ENCODE peak calls at places on chromosome X, in six cellular contexts. M is prostate gland, I is NCI-H1694 treated with DMSO at 0.1 percent for 48 hours, G is H9, L is choroid plexus epithelial cell, J is M059J. Z is an unnamed sample.
A peak's percentile ranks its signal among the peaks of the same experiment; 100 is the strongest.

GRCh38 chrX:39953879-39954278 is 143.9 kb downstream of the BCOR start:
- DNase-seq in L (peak; percentile 78), I (no peak), J (peak; percentile 94), G (no peak), M (peak; percentile 88), Z (peak; percentile 60)

GRCh38 chrX:129043138-129043537 is 480.2 kb downstream of the SMARCA1 start:
- DNase-seq in G (no peak), L (no peak), J (no peak), M (no peak), I (no peak), Z (no peak)

GRCh38 chrX:25012793-25013592 is 2.8 kb downstream of the ARX start:
- DNase-seq in L (no peak), I (no peak), G (peak; percentile 74), J (no peak), M (no peak), Z (no peak)

GRCh38 chrX:69277961-69278795 is 112.9 kb upstream of the PJA1 start:
- DNase-seq in L (no peak), I (no peak), M (no peak), G (peak; percentile 56), J (no peak), Z (no peak)

GRCh38 chrX:110173192-110174175 is 144.4 kb downstream of the AMMECR1 start:
- DNase-seq in J (peak; percentile 61), M (peak; percentile 49), G (no peak), I (no peak), L (peak; percentile 26), Z (peak; percentile 53)

GRCh38 chrX:98481636-98482035 is 1597.9 kb downstream of the RPA4 start:
- DNase-seq in G (no peak), I (no peak), M (no peak), L (no peak), J (no peak), Z (no peak)

GRCh38 chrX:10722804-10723364 is 102.5 kb upstream of the MID1 start:
- DNase-seq in J (peak; percentile 49), G (peak; percentile 46), L (peak; percentile 78), M (peak; percentile 38), I (peak; percentile 19), Z (peak; percentile 55)

GRCh38 chrX:121052122-121052521 is 4.7 kb downstream of the GLUD2 start:
- DNase-seq in J (no peak), I (no peak), L (no peak), M (no peak), G (no peak), Z (no peak)

GRCh38 chrX:22969416-22969815 is 30.3 kb upstream of the DDX53 start:
- DNase-seq in J (no peak), M (no peak), I (no peak), G (no peak), L (peak; percentile 48), Z (no peak)

GRCh38 chrX:12065251-12065650 is 73.0 kb upstream of the FRMPD4 start:
- DNase-seq in M (no peak), I (no peak), G (peak; percentile 36), L (peak; percentile 35), J (peak; percentile 57), Z (peak; percentile 46)

GRCh38 chrX:107659768-107660167 is 31.5 kb downstream of the PRPS1 start:
- DNase-seq in G (no peak), L (peak; percentile 78), M (no peak), J (peak; percentile 55), I (peak; percentile 46), Z (peak; percentile 60)

GRCh38 chrX:133538148-133538547 is 122.9 kb upstream of the GPC4 start:
- DNase-seq in G (no peak), I (no peak), J (no peak), M (no peak), L (no peak), Z (no peak)

GRCh38 chrX:135327299-135327698 is 18.0 kb downstream of the ETDC start:
- DNase-seq in J (peak; percentile 96), G (no peak), M (no peak), I (no peak), L (peak; percentile 84), Z (peak; percentile 77)

GRCh38 chrX:8036914-8037313 is 109.7 kb upstream of the PNPLA4 start:
- DNase-seq in M (no peak), J (no peak), I (no peak), G (no peak), L (no peak), Z (no peak)

GRCh38 chrX:71870337-71871098 is 40.1 kb upstream of the NHSL2 start:
- DNase-seq in I (no peak), L (peak; percentile 2), J (peak; percentile 46), G (peak; percentile 75), M (no peak), Z (peak; percentile 27)

GRCh38 chrX:131762802-131763234 is 218.9 kb downstream of the OR13H1 start:
- DNase-seq in J (peak; percentile 42), M (no peak), I (no peak), G (no peak), L (no peak), Z (peak; percentile 60)

GRCh38 chrX:39900788-39901170 is 197.0 kb downstream of the BCOR start:
- DNase-seq in M (no peak), L (peak; percentile 22), G (no peak), J (no peak), I (peak; percentile 59), Z (peak; percentile 18)

GRCh38 chrX:18887177-18887820 is 96.6 kb downstream of the PHKA2 start:
- DNase-seq in G (no peak), M (peak; percentile 55), I (no peak), L (no peak), J (no peak), Z (no peak)

GRCh38 chrX:40543661-40544328 is 37.0 kb upstream of the ATP6AP2 start:
- DNase-seq in L (peak; percentile 54), G (no peak), I (peak; percentile 72), M (peak; percentile 56), J (peak; percentile 40), Z (peak; percentile 62)

GRCh38 chrX:526295-527224 is 104.0 kb upstream of the SHOX start:
- DNase-seq in M (no peak), L (no peak), I (no peak), G (no peak), J (no peak), Z (no peak)

GRCh38 chrX:40030205-40030604 is 67.6 kb downstream of the BCOR start:
- DNase-seq in I (no peak), J (no peak), M (no peak), L (no peak), G (no peak), Z (no peak)

GRCh38 chrX:37476571-37477188 is 94.8 kb upstream of the LANCL3 start:
- DNase-seq in G (peak; percentile 45), J (no peak), I (no peak), L (no peak), M (no peak), Z (no peak)

GRCh38 chrX:13597928-13598327 is 28.5 kb downstream of the EGFL6 start:
- DNase-seq in G (no peak), J (peak; percentile 18), I (no peak), L (no peak), M (no peak), Z (no peak)

GRCh38 chrX:40105791-40106676 is 8.3 kb upstream of the BCOR start:
- DNase-seq in G (peak; percentile 87), J (peak; percentile 71), L (peak; percentile 54), I (peak; percentile 54), M (peak; percentile 63), Z (peak; percentile 78)

GRCh38 chrX:69504626-69505612 is 793 bp downstream of the NALF2 start:
- DNase-seq in L (no peak), M (no peak), G (no peak), I (no peak), J (no peak), Z (no peak)

GRCh38 chrX:39730671-39731389 is 366.9 kb downstream of the BCOR start:
- DNase-seq in G (peak; percentile 92), I (peak; percentile 87), J (peak; percentile 91), L (peak; percentile 75), M (peak; percentile 83), Z (peak; percentile 67)

GRCh38 chrX:117898206-117898605 is 218.4 kb downstream of the KLHL13 start:
- DNase-seq in G (no peak), J (no peak), M (no peak), I (no peak), L (no peak), Z (no peak)

GRCh38 chrX:13254076-13254785 is 65.6 kb downstream of the ATXN3L start:
- DNase-seq in L (peak; percentile 85), M (no peak), J (peak; percentile 79), G (no peak), I (no peak), Z (peak; percentile 44)

GRCh38 chrX:74452199-74452481 is 30.8 kb downstream of the SLC16A2 start:
- DNase-seq in G (no peak), J (no peak), M (no peak), L (no peak), I (no peak), Z (no peak)

GRCh38 chrX:154373340-154374306 is 811 bp downstream of the FLNA start:
- DNase-seq in I (peak; percentile 79), L (peak; percentile 61), M (peak; percentile 70), G (peak; percentile 93), J (peak; percentile 83), Z (peak; percentile 74)

GRCh38 chrX:45980726-45981125 is 564.5 kb downstream of the ZNF674 start:
- DNase-seq in M (no peak), L (no peak), J (no peak), G (no peak), I (no peak), Z (no peak)

GRCh38 chrX:134294548-134294947 is 57.6 kb downstream of the CCDC160 start:
- DNase-seq in J (peak; percentile 4), M (no peak), I (no peak), G (no peak), L (peak; percentile 31), Z (peak; percentile 18)

GRCh38 chrX:149829751-149830191 is 48.0 kb downstream of the MAGEA9 start:
- DNase-seq in J (peak; percentile 86), I (no peak), M (no peak), G (no peak), L (peak; percentile 68), Z (peak; percentile 73)

GRCh38 chrX:135264210-135264609 is 12.3 kb downstream of the ETDA start:
- DNase-seq in J (no peak), G (no peak), L (no peak), I (no peak), M (no peak), Z (no peak)

GRCh38 chrX:16733013-16733412 is 13.6 kb downstream of the SYAP1 start:
- DNase-seq in L (no peak), M (no peak), I (no peak), G (no peak), J (no peak), Z (no peak)